ENCODE peak calls at places on chromosome 21, in nine cellular contexts. C is AG04450, I is WERI-Rb-1, K is choroid plexus epithelial cell, T is fibroblast of the aortic adventitia, A is astrocyte of the spinal cord, O is colonic mucosa, V is A549, L is tibial artery. S is an unnamed sample.

GRCh38 chr21:15309721-15310120 is 244.9 kb upstream of the NRIP1 start:
- DNase-seq in V (no peak), L (peak), I (no peak), A (no peak), K (no peak), T (peak), C (no peak), O (no peak), S (peak)

GRCh38 chr21:46667191-46667734 is 31.8 kb downstream of the PRMT2 start:
- DNase-seq in A (peak), I (peak), T (peak), V (peak), O (no peak), L (no peak), K (peak), C (no peak), S (peak)

GRCh38 chr21:16587141-16587570 is 857.4 kb downstream of the USP25 start:
- DNase-seq in L (peak), K (peak), I (no peak), T (peak), O (peak), C (peak), V (peak), A (peak), S (peak)

GRCh38 chr21:16137106-16137505 is 407.3 kb downstream of the USP25 start:
- DNase-seq in I (no peak), T (peak), C (no peak), K (peak), O (no peak), V (no peak), A (no peak), L (no peak), S (peak)

GRCh38 chr21:44886113-44887075 is 12.9 kb upstream of the PTTG1IP start:
- DNase-seq in A (no peak), K (no peak), C (no peak), V (no peak), O (no peak), T (no peak), L (no peak), I (no peak), S (no peak)

GRCh38 chr21:32484706-32485380 is 72.3 kb downstream of the EVA1C start:
- DNase-seq in T (no peak), V (no peak), L (peak), O (peak), K (no peak), I (no peak), A (no peak), C (no peak), S (no peak)

GRCh38 chr21:44989943-44990780 is 50.3 kb downstream of the SLX9 start:
- DNase-seq in K (no peak), V (no peak), O (no peak), I (no peak), A (no peak), T (no peak), L (no peak), C (no peak), S (no peak)

GRCh38 chr21:20739421-20739820 is 258.8 kb upstream of the NCAM2 start:
- DNase-seq in T (no peak), K (no peak), O (no peak), I (peak), L (no peak), C (no peak), A (no peak), V (no peak), S (no peak)

GRCh38 chr21:35020902-35021301 is 28.2 kb downstream of the RUNX1 start:
- DNase-seq in C (no peak), V (no peak), I (no peak), K (no peak), O (no peak), L (no peak), A (peak), T (peak), S (no peak)

GRCh38 chr21:44052071-44052829 is 40.1 kb downstream of the TRAPPC10 start:
- DNase-seq in A (peak), T (no peak), C (no peak), O (no peak), L (no peak), K (peak), V (no peak), I (no peak), S (no peak)

GRCh38 chr21:17083084-17083483 is 429.8 kb upstream of the CXADR start:
- DNase-seq in I (no peak), L (no peak), T (no peak), O (no peak), C (no peak), V (no peak), K (no peak), A (no peak), S (no peak)

GRCh38 chr21:15755125-15755524 is 25.3 kb downstream of the USP25 start:
- DNase-seq in A (no peak), C (no peak), I (no peak), O (no peak), T (no peak), L (no peak), V (no peak), K (no peak), S (no peak)

GRCh38 chr21:45140346-45140940 is 66.1 kb downstream of the ADARB1 start:
- DNase-seq in T (peak), K (peak), L (peak), V (peak), C (peak), A (peak), O (peak), I (peak), S (peak)

GRCh38 chr21:35063428-35064172 is 14.5 kb upstream of the RUNX1 start:
- DNase-seq in T (no peak), A (no peak), K (no peak), L (no peak), V (no peak), C (no peak), I (no peak), O (no peak), S (no peak)

GRCh38 chr21:40120944-40121575 is 253.8 kb downstream of the PCP4 start:
- DNase-seq in A (peak), K (peak), C (no peak), V (peak), I (no peak), L (no peak), O (no peak), T (no peak), S (peak)

GRCh38 chr21:45871616-45872236 is 109.8 kb upstream of the COL6A1 start:
- DNase-seq in K (no peak), A (no peak), O (no peak), L (no peak), V (no peak), T (no peak), C (no peak), I (no peak), S (no peak)

GRCh38 chr21:30348506-30348905 is at the start of gene KRTAP23-1:
- DNase-seq in K (no peak), T (no peak), V (no peak), O (no peak), L (no peak), A (no peak), I (no peak), C (no peak), S (no peak)

GRCh38 chr21:46604975-46605758 is at the start of gene S100B:
- DNase-seq in I (no peak), C (no peak), V (no peak), L (no peak), K (no peak), O (no peak), A (no peak), T (peak), S (no peak)

GRCh38 chr21:45575993-45576837 is 34.0 kb upstream of the SLC19A1 start:
- DNase-seq in O (no peak), K (no peak), C (no peak), T (no peak), V (no peak), A (no peak), I (peak), L (no peak), S (no peak)

GRCh38 chr21:43269461-43269860 is 100.7 kb downstream of the CRYAA start:
- DNase-seq in V (no peak), O (no peak), A (no peak), K (no peak), C (no peak), I (peak), L (no peak), T (no peak), S (no peak)

GRCh38 chr21:45898781-45899180 is 82.8 kb upstream of the COL6A1 start:
- DNase-seq in A (no peak), K (no peak), O (no peak), L (no peak), T (no peak), V (no peak), I (no peak), C (no peak), S (no peak)

GRCh38 chr21:29256125-29256895 is 42.4 kb upstream of the BACH1 start:
- DNase-seq in V (no peak), T (no peak), K (no peak), I (no peak), C (no peak), O (no peak), A (no peak), L (no peak), S (no peak)

GRCh38 chr21:36697473-36698159 is 1.3 kb upstream of the SIM2 start:
- DNase-seq in O (no peak), L (no peak), V (no peak), A (no peak), C (no peak), K (no peak), T (no peak), I (no peak), S (no peak)

GRCh38 chr21:36700295-36700960 is 1.5 kb downstream of the SIM2 start:
- DNase-seq in T (no peak), K (no peak), O (no peak), A (no peak), C (no peak), I (no peak), V (no peak), L (no peak), S (no peak)

GRCh38 chr21:36698160-36699025 is 522 bp upstream of the SIM2 start:
- DNase-seq in T (no peak), A (no peak), K (no peak), I (peak), V (peak), C (no peak), O (no peak), L (no peak), S (no peak)

GRCh38 chr21:36699546-36700294 is 805 bp downstream of the SIM2 start:
- DNase-seq in C (no peak), I (no peak), K (no peak), L (no peak), V (no peak), A (no peak), O (no peak), T (no peak), S (no peak)

DNA sequence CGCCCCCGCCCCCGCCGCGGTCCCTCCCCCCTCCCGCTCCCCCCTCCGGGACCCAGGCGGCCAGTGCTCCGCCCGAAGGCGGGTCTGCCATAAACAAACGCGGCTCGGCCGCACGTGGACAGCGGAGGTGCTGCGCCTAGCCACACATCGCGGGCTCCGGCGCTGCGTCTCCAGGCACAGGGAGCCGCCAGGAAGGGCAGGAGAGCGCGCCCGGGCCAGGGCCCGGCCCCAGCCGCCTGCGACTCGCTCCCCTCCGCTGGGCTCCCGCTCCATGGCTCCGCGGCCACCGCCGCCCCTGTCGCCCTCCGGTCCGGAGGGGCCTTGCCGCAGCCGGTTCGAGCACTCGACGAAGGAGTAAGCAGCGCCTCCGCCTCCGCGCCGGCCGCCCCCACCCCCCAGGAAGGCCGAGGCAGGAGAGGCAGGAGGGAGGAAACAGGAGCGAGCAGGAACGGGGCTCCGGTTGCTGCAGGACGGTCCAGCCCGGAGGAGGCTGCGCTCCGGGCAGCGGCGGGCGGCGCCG is at the start of gene SIM2:
- DNase-seq in L (no peak), T (no peak), V (peak), I (peak), O (no peak), C (no peak), A (no peak), K (no peak), S (peak)
- H3K4me3 ChIP-seq in L (peak), T (peak), V (peak), I (peak), O (peak), C (no peak), A (no peak), K (no peak), S (no peak)

GRCh38 chr21:25871566-25871965 is 136.8 kb downstream of the GABPA start:
- DNase-seq in T (no peak), C (no peak), V (peak), K (no peak), L (no peak), I (peak), O (no peak), A (no peak), S (no peak)

GRCh38 chr21:25867041-25867440 is 132.3 kb downstream of the GABPA start:
- DNase-seq in V (no peak), I (no peak), C (no peak), K (no peak), L (no peak), T (no peak), O (no peak), A (no peak), S (no peak)

GRCh38 chr21:25870084-25870483 is 135.3 kb downstream of the GABPA start:
- DNase-seq in K (no peak), C (no peak), I (no peak), V (no peak), O (no peak), A (no peak), T (no peak), L (no peak), S (no peak)

GRCh38 chr21:25872271-25872670 is 137.5 kb downstream of the GABPA start:
- DNase-seq in I (peak), K (no peak), O (no peak), L (no peak), A (no peak), T (no peak), C (no peak), V (no peak), S (no peak)
- TF ChIP-seq CTCF in I (peak), K (peak), O (no peak), L (no peak), A (peak), T (no peak), C (no peak), V (no peak), S (no peak)

GRCh38 chr21:38811257-38811656 is 5.5 kb downstream of the ETS2 start:
- DNase-seq in O (peak), K (peak), L (no peak), C (peak), V (peak), I (no peak), A (peak), T (peak), S (peak)

GRCh38 chr21:38813143-38813542 is 7.4 kb downstream of the ETS2 start:
- DNase-seq in T (no peak), V (no peak), C (no peak), A (no peak), O (no peak), I (no peak), K (no peak), L (no peak), S (no peak)

GRCh38 chr21:38810034-38810825 is 4.5 kb downstream of the ETS2 start:
- DNase-seq in K (no peak), A (no peak), V (no peak), C (no peak), O (peak), I (no peak), L (no peak), T (no peak), S (no peak)

GRCh38 chr21:38809170-38809878 is 3.6 kb downstream of the ETS2 start:
- DNase-seq in K (no peak), A (no peak), V (no peak), L (no peak), C (no peak), T (no peak), O (peak), I (no peak), S (no peak)

GRCh38 chr21:38810826-38811164 is 5.1 kb downstream of the ETS2 start:
- DNase-seq in I (no peak), V (no peak), A (no peak), O (no peak), L (no peak), C (no peak), K (no peak), T (no peak), S (no peak)
- H3K4me3 ChIP-seq in I (no peak), V (peak), A (no peak), O (peak), L (no peak), C (peak), K (no peak), T (no peak), S (peak)

GRCh38 chr21:41973861-41974751 is 20.3 kb upstream of the C2CD2 start:
- DNase-seq in L (no peak), V (peak), K (no peak), A (no peak), I (no peak), C (no peak), T (no peak), O (peak), S (peak)
- TF ChIP-seq CTCF in L (no peak), V (no peak), K (peak), A (no peak), I (peak), C (peak), T (peak), O (no peak), S (peak)

DNA sequence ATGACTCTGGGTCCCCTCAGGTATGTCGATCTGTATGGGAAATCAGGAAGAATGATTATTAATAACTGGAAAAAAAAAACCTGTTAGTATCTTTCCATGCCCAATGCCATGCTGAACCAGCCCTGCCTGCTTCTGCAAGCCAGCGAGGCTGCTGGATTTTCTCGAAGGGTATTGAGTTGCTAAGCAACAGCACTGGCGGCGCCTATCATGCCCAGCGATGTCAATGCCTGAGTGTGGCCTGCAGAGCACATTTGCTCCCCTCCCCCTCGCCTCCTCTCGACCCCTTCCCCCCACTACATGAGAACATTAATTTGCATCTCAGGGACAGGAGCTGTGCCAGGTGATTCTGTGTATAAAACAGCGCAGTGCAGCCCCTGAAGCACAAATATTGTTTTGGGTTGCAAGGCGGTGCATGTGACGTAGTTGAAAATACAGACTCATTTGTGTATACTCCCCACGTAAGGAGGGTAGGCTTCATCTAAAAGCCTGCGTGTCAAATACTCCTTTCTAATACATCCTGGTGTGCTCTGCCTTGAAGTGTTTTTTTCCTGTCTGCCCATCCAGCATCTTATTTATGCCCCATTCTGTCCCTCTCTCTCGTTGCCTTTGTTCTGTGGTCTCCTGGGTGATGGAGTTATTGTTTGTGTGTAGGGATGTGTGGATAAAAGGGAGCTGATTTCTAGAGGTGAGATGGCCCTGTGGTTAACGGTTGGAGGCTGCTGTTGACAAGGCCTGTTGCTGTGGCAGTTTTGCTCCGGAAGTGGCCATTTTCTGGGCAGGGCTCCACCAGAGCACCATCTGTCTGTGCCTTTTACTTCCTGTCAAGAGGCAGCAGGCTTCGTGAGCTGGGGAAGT is 32.7 kb upstream of the ATP5PO start:
- DNase-seq in K (no peak), A (peak), T (no peak), V (peak), L (peak), O (peak), C (no peak), I (no peak), S (peak)
- H3K4me3 ChIP-seq in K (no peak), A (peak), T (peak), V (peak), L (peak), O (no peak), C (peak), I (no peak), S (peak)

GRCh38 chr21:39003982-39004775 is 179.1 kb downstream of the PSMG1 start:
- DNase-seq in V (no peak), C (no peak), I (no peak), K (peak), L (no peak), A (no peak), O (no peak), T (peak), S (peak)

GRCh38 chr21:39006653-39007417 is 176.4 kb downstream of the PSMG1 start:
- DNase-seq in O (peak), I (no peak), K (peak), A (peak), T (peak), L (peak), C (no peak), V (no peak), S (peak)

GRCh38 chr21:39007532-39007931 is 175.7 kb downstream of the PSMG1 start:
- DNase-seq in C (no peak), V (no peak), L (no peak), I (no peak), T (no peak), A (no peak), K (no peak), O (no peak), S (no peak)

GRCh38 chr21:39007985-39008384 is 175.3 kb downstream of the PSMG1 start:
- DNase-seq in C (no peak), A (no peak), K (no peak), O (no peak), T (no peak), L (no peak), I (no peak), V (no peak), S (no peak)

GRCh38 chr21:39004776-39005605 is 178.3 kb downstream of the PSMG1 start:
- DNase-seq in O (peak), L (peak), K (peak), V (no peak), T (peak), I (no peak), C (no peak), A (no peak), S (peak)
- TF ChIP-seq CTCF in O (no peak), L (no peak), K (no peak), V (no peak), T (no peak), I (no peak), C (no peak), A (no peak), S (no peak)

DNA sequence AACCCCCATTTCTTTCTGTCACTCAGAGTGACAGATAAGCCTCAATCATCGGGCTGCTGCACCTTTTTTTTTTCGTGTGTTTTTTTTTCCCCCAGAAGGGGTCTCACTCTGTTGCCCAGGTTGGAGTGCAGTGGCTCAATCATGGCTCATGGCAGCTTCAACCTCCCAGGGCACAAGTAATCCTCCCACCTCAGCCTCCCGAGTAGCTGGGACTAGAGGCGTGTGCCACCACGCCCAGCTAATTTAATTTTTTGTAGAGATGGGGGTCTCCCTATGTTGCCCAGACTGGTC is 1.2 kb upstream of the TMPRSS2 start:
- DNase-seq in O (no peak), A (no peak), I (no peak), K (no peak), L (no peak), V (no peak), T (no peak), C (no peak), S (no peak)
- H3K4me3 ChIP-seq in O (peak), A (no peak), I (no peak), K (no peak), L (no peak), V (no peak), T (no peak), C (no peak), S (no peak)